ENCODE peak calls at places on chromosomes 5 and 9, in eight cellular contexts. H, E, U, A, D, G, O and R are unnamed samples.

GRCh38 chr5:180138976-180139730 is 67.6 kb upstream of the RNF130 start:
- DNase-seq in A (no peak), D (no peak), H (no peak), G (no peak), O (no peak), E (no peak), U (no peak), R (no peak)

GRCh38 chr5:136198453-136198852 is 5.5 kb upstream of the SMIM32 start:
- DNase-seq in E (no peak), D (no peak), O (no peak), A (peak; percentile 1), G (no peak), U (no peak), H (no peak), R (no peak)

GRCh38 chr9:23117621-23118020 is 671.0 kb downstream of the DMRTA1 start:
- DNase-seq in A (no peak), G (no peak), H (no peak), O (no peak), U (peak; percentile 9), E (no peak), D (no peak), R (no peak)

GRCh38 chr9:85344901-85345300 is 396.9 kb downstream of the AGTPBP1 start:
- DNase-seq in G (no peak), U (no peak), D (no peak), E (no peak), H (no peak), O (no peak), A (no peak), R (no peak)

GRCh38 chr5:169390265-169390664 is 89.3 kb upstream of the SLIT3 start:
- DNase-seq in A (no peak), E (no peak), O (no peak), D (no peak), U (no peak), G (no peak), H (peak; percentile 10), R (no peak)

GRCh38 chr9:136488247-136489214 is 5.7 kb upstream of the SEC16A start:
- DNase-seq in D (no peak), E (no peak), H (peak; percentile 57), A (peak; percentile 81), U (peak; percentile 54), G (peak; percentile 59), O (peak; percentile 23), R (peak; percentile 46)

GRCh38 chr5:93519737-93520136 is 61.3 kb downstream of the NR2F1-AS1 start:
- DNase-seq in U (peak; percentile 32), A (no peak), E (no peak), O (no peak), H (no peak), G (no peak), D (no peak), R (no peak)

GRCh38 chr5:33315170-33315569 is 125.6 kb upstream of the TARS1 start:
- DNase-seq in E (no peak), H (no peak), U (no peak), O (no peak), A (no peak), D (no peak), G (no peak), R (no peak)

GRCh38 chr5:143065185-143065584 is 295.0 kb downstream of the ARHGAP26 start:
- DNase-seq in O (no peak), A (no peak), D (no peak), E (no peak), H (no peak), G (no peak), U (no peak), R (peak; percentile 22)

GRCh38 chr9:1429328-1429727 is 379.2 kb downstream of the DMRT2 start:
- DNase-seq in U (no peak), G (no peak), H (peak; percentile 24), A (peak; percentile 2), D (no peak), O (no peak), E (peak; percentile 39), R (peak; percentile 42)

GRCh38 chr5:134041570-134042411 is 37.0 kb upstream of the VDAC1 start:
- DNase-seq in E (no peak), A (no peak), G (no peak), H (no peak), D (no peak), U (no peak), O (no peak), R (no peak)

GRCh38 chr5:149403923-149404745 is 25.0 kb upstream of the IL17B start:
- DNase-seq in A (no peak), O (no peak), H (peak; percentile 72), U (no peak), G (no peak), D (no peak), E (no peak), R (peak; percentile 33)

GRCh38 chr5:32984851-32985250 is 273.7 kb downstream of the NPR3 start:
- DNase-seq in A (no peak), E (no peak), D (no peak), O (no peak), G (no peak), U (peak; percentile 18), H (no peak), R (no peak)

GRCh38 chr9:117974108-117974507 is 269.9 kb downstream of the TLR4 start:
- DNase-seq in H (no peak), G (no peak), O (no peak), D (no peak), U (no peak), A (no peak), E (no peak), R (no peak)

GRCh38 chr9:136187683-136188586 is 17.0 kb downstream of the LHX3 start:
- DNase-seq in U (no peak), G (no peak), H (no peak), A (no peak), O (no peak), D (no peak), E (no peak), R (no peak)

GRCh38 chr9:33184947-33185346 is 17.8 kb upstream of the B4GALT1 start:
- DNase-seq in U (no peak), O (no peak), H (peak; percentile 42), D (no peak), E (no peak), A (no peak), G (no peak), R (no peak)

GRCh38 chr5:10552183-10553143 is 11.4 kb upstream of the ANKRD33B start:
- DNase-seq in A (no peak), U (peak; percentile 44), O (no peak), D (peak; percentile 42), E (no peak), G (peak; percentile 5), H (peak; percentile 51), R (no peak)

GRCh38 chr9:132795511-132796303 is 82.4 kb downstream of the AK8 start:
- DNase-seq in D (no peak), G (no peak), A (no peak), O (no peak), U (no peak), H (no peak), E (no peak), R (no peak)

GRCh38 chr9:70411930-70412677 is 2.4 kb downstream of the KLF9 start:
- DNase-seq in E (peak; percentile 81), D (peak; percentile 27), U (peak; percentile 69), A (peak; percentile 57), O (peak; percentile 31), H (no peak), G (peak; percentile 81), R (peak; percentile 82)
- H3K4me3 ChIP-seq in E (peak overlapping the region; percentile 88), D (peak overlapping the region; percentile 68), U (peak overlapping the region; percentile 73), A (peak overlapping the region; percentile 82), O (peak overlapping the region; percentile 66), H (peak overlapping the region; percentile 64), G (peak overlapping the region; percentile 74), R (peak overlapping the region; percentile 80)

GRCh38 chr9:126093771-126094170 is 232.9 kb upstream of the MVB12B start:
- DNase-seq in E (no peak), O (no peak), U (no peak), D (no peak), A (no peak), H (no peak), G (peak; percentile 52), R (peak; percentile 12)
- TF ChIP-seq MAX in E (no peak), O (no peak), U (no peak), D (no peak), A (no peak), H (no peak), G (no peak), R (no peak)

GRCh38 chr9:99169982-99170761 is 51.6 kb downstream of the ALG2 start:
- DNase-seq in O (no peak), D (no peak), E (no peak), U (no peak), H (no peak), G (peak; percentile 38), A (peak; percentile 79), R (no peak)
- TF ChIP-seq CTCF in O (peak; percentile 33), D (peak; percentile 14), E (no peak), U (no peak), H (no peak), G (peak; percentile 33), A (no peak), R (no peak)

DNA sequence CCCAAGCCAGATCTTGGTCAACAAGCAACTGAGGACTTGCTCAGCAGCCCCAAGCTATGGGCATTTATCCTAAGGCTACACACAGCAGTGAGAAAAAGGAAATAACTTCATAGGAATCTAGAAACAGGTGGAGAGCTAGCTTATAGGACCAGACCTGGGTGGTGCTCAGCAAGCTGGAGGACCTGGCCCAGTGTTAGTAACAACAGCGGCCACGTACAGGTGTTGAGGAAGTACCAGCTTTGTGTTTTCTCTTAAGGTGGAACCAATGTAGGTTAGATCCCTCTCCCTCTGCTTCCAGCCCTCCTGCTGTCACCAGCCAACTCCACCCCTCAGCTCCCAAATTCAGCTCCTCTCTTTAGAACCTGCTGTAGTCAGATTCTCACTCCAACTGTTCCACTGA is 43.4 kb downstream of the IRF1 start:
- DNase-seq in U (no peak), G (no peak), O (no peak), D (no peak), A (no peak), H (no peak), E (no peak), R (no peak)
- H3K4me3 ChIP-seq in U (no peak overlapping the region), G (no peak overlapping the region), O (no peak overlapping the region), D (no peak overlapping the region), A (no peak overlapping the region), H (no peak overlapping the region), E (no peak overlapping the region), R (no peak overlapping the region)

DNA sequence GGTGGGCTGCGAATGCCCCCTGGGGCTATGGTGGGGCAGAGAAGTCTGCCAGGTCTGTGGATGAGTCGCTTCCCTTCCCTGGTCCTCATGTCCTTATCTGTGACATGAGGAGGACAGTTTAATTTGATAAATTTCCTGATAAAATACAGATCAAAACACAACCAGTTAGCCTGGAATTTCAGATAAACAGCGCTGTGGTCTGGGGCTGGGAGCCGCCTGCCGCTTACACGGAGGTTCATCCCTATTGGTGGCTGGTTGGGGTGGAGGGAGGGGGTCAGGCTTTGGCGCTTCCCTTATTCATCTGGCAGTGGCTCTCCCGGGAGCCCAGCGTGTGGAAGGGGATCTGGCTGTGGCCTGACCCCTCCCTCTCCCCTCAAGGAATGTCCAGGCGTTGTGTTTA is 17.9 kb downstream of the CRB2 start:
- DNase-seq in G (peak; percentile 78), H (no peak), D (no peak), U (no peak), A (peak; percentile 93), O (no peak), E (no peak), R (no peak)
- TF ChIP-seq MAX in G (no peak), H (no peak), D (no peak), U (no peak), A (no peak), O (no peak), E (no peak), R (no peak)

GRCh38 chr9:38392235-38393127 is at the start of gene ALDH1B1:
- DNase-seq in O (peak; percentile 73), G (peak; percentile 98), E (peak; percentile 77), D (peak; percentile 68), A (peak; percentile 96), H (peak; percentile 86), U (peak; percentile 89), R (peak; percentile 80)
- TF ChIP-seq CTCF in O (peak; percentile 16), G (peak; percentile 59), E (peak; percentile 67), D (peak; percentile 32), A (peak; percentile 47), H (peak; percentile 32), U (peak; percentile 31), R (peak; percentile 25)